ENCODE peak calls at places on chromosomes 12 and 14, in six cellular contexts. V is HepG2, P is mucosa of descending colon, G is aorta, J is cardiac muscle cell, L is psoas muscle. A is an unnamed sample. For H3K4me1, the result is how much of the 10 kb centered on the place peaks cover.

GRCh38 chr12:8629486-8630033 is 16.9 kb upstream of the AICDA start:
- DNase-seq in V (no peak), P (no peak), G (no peak), J (peak), L (no peak), A (no peak)

GRCh38 chr12:111270128-111270651 is 98.7 kb downstream of the PHETA1 start:
- DNase-seq in V (no peak), P (no peak), G (no peak), J (no peak), L (no peak), A (no peak)

GRCh38 chr14:79037114-79037513 is 866.9 kb downstream of the NRXN3 start:
- DNase-seq in V (no peak), P (no peak), G (no peak), J (no peak), L (no peak), A (no peak)

GRCh38 chr14:24189059-24189375 is 401 bp upstream of the IPO4 start:
- DNase-seq in V (no peak), P (no peak), G (no peak), J (no peak), L (no peak), A (no peak)

GRCh38 chr12:109759076-109759420 is 45.4 kb downstream of the FAM222A start:
- DNase-seq in V (no peak), P (no peak), G (peak), J (no peak), L (no peak), A (no peak)

GRCh38 chr14:74954232-74954946 is 1.0 kb downstream of the PGF start:
- DNase-seq in V (peak), P (no peak), G (peak), J (peak), L (no peak), A (no peak)

GRCh38 chr12:10641735-10642500 is 28.5 kb upstream of the MAGOHB start:
- DNase-seq in V (no peak), P (peak), G (no peak), J (no peak), L (no peak), A (no peak)

GRCh38 chr14:85534914-85535313 is 5.0 kb downstream of the FLRT2 start:
- DNase-seq in V (no peak), P (no peak), G (no peak), J (no peak), L (no peak), A (no peak)

GRCh38 chr12:92735131-92735721 is 32.4 kb downstream of the PLEKHG7 start:
- DNase-seq in V (no peak), P (no peak), G (no peak), J (no peak), L (no peak), A (no peak)

GRCh38 chr12:88243886-88244491 is 101.9 kb downstream of the TMTC3 start:
- DNase-seq in V (no peak), P (no peak), G (no peak), J (peak), L (no peak), A (no peak)

GRCh38 chr12:132227782-132228417 is 83.6 kb downstream of the NOC4L start:
- DNase-seq in V (no peak), P (no peak), G (peak), J (no peak), L (no peak), A (no peak)

GRCh38 chr14:81396108-81396507 is 4.0 kb downstream of the STON2 start:
- DNase-seq in V (no peak), P (no peak), G (no peak), J (no peak), L (no peak), A (no peak)

GRCh38 chr12:76784600-76785051 is 20.7 kb downstream of the ZDHHC17 start:
- DNase-seq in V (no peak), P (no peak), G (no peak), J (no peak), L (no peak), A (no peak)

GRCh38 chr12:115035536-115036107 is 351.6 kb upstream of the TBX3 start:
- DNase-seq in V (no peak), P (no peak), G (no peak), J (no peak), L (no peak), A (peak)

DNA sequence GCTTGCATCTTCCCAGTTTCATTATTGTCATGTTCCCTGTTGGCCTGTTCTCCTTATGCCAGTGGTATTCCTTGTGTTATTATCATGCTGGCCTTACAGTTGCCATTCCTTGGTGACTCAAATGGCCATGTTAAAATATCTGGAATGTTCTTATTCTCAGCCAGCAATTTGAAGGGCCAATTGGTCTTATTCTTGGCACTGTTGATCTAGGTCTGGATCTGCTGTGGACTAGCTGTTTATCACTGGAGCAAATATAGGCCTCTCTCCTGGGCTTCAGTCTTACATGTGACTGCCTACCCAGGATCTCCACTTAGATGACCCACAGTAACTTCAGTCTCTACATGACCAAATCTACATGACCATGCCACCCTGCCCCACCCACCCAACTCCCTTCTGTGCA is 5.4 kb downstream of the CIPC start:
- DNase-seq in V (no peak), P (no peak), G (no peak), J (no peak), L (no peak), A (no peak)
- H3K4me1 ChIP-seq in V (under half), P (under half), G (under half), J (under half), L (half or more), A (under half)

GRCh38 chr14:44963775-44964380 is 1.9 kb downstream of the TOGARAM1 start:
- DNase-seq in V (peak), P (no peak), G (no peak), J (no peak), L (no peak), A (no peak)
- H3K4me3 ChIP-seq in V (peak), P (no peak), G (peak), J (peak), L (peak), A (peak)

DNA sequence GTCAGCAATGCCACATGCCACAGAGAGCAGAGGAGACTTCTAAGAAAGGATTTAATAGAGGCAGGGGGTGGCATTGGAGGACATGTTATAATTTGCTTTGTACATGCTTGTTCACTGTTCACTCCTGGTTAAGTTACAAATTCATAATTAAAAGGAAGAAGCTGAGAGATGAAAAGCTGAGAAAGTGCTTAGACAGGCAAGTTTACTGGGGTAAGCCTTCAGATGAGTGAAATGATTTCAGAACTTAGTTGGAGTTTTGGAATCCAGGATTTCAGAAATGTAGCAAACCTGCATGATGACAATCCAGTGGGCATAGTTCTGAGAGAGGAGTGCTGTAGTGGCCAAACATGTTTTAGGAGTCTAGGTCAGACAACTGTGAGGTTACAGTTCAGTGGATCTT is 67.3 kb upstream of the FBXO33 start:
- DNase-seq in V (no peak), P (no peak), G (no peak), J (no peak), L (no peak), A (no peak)
- H3K4me1 ChIP-seq in V (under half), P (under half), G (under half), J (under half), L (under half), A (under half)

GRCh38 chr12:44313188-44313587 is 477.3 kb downstream of the TMEM117 start:
- DNase-seq in V (no peak), P (no peak), G (no peak), J (no peak), L (no peak), A (no peak)

DNA sequence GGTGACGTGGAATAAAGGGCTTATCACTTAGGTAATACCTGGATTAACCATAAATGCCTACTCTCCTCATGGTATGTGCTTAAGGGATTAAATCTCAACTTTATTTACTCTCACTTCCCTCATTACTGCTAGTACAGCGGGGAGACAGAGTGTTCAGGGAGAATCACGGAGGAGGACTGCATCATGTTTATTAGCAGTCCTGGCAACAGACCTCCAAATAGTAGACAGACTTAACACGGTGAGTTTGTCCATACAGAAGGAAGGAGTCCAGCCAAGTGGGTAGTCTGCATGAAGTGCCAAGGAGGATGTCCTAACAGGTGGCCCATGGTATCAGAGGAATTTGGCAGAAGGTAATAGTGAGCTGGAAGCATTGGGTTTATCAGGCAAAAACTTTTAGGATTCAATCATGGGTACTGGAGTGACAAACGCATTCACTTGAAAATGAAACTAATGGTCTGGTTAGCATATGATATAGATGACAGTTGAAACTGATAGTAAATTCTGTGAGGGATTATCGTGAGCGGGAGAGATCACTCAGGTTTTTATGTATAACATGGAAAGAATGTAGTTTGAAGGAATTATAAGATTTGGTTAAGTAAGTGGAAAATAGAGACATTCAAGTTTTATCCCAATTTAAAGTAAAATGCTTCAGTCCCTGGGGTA is 471.8 kb downstream of the TMEM117 start:
- DNase-seq in V (no peak), P (no peak), G (no peak), J (no peak), L (no peak), A (no peak)
- H3K4me3 ChIP-seq in V (no peak), P (no peak), G (no peak), J (no peak), L (no peak), A (no peak)

DNA sequence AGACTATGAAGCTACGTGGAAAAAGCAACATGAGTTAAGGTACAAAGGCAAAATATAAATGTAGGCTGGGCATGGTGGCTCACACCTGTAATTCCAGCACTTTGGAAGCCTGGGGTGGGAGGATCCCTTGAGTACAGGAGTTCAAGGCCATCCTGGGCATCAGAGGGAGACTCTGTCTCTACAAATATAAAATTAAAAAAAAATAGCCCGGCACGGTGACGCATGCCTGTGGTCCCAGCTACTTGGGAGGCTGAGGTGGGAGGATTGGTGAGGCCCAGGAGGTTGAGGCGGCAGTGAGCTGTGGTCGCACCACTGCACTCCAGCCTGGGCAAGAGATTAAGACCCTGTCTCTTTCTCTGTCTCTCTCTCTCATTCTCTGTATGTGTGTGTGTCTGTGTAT is 4.0 kb upstream of the VPS37B start:
- DNase-seq in V (peak), P (no peak), G (no peak), J (no peak), L (no peak), A (no peak)
- H3K4me1 ChIP-seq in V (half or more), P (under half), G (under half), J (under half), L (under half), A (under half)

DNA sequence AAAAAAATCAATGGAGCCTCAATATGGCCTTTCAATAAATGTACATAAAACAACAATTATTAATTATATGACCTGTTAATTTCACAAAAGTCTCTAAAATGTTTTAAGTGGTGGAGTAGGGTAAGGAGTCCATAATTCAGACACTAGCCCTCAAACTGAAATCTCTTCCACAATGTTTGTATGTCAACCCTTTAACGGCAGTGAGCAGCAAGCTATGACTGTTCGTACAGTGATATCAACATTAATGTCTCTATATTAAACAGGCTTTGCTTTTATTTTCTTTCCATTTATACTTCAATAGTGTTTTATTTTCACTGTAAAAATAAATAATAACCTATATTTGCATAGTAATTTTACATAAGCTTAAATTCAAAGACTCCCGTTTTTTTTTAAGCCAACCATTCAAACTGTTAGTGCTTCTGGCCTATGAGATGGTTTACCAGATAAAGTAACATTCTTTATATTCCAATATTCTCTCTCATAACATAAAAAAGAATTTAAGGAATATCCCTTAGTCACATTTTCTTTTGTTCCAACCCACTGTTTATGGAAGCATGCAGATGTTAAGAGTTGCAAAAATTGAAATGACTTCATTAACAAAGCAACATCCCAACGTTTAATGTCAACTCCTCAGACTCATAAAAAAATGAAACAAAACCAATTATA is 2.4 kb downstream of the CDK17 start:
- DNase-seq in V (no peak), P (no peak), G (no peak), J (no peak), L (no peak), A (no peak)
- H3K4me3 ChIP-seq in V (peak), P (no peak), G (peak), J (peak), L (peak), A (peak)

DNA sequence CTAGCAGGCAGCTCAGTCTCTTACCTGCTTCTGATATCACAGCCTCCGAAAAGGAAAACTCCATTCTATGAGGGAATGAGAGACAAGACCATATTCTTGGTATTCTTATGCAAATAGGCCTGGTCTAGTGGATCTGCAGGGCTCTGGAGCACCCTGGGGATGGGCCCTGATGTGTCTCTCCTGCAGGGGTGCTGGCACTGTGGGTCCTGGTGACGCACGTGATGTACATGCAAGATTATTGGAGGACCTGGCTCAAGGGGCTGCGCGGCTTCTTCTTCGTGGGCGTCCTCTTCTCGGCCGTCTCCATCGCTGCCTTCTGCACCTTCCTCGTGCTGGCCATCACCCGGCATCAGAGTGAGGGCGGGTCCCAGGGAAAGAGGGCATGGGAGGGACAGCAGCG is 5.8 kb downstream of the SLC48A1 start:
- DNase-seq in V (no peak), P (no peak), G (peak), J (no peak), L (no peak), A (no peak)
- H3K4me1 ChIP-seq in V (under half), P (under half), G (under half), J (under half), L (half or more), A (under half)

DNA sequence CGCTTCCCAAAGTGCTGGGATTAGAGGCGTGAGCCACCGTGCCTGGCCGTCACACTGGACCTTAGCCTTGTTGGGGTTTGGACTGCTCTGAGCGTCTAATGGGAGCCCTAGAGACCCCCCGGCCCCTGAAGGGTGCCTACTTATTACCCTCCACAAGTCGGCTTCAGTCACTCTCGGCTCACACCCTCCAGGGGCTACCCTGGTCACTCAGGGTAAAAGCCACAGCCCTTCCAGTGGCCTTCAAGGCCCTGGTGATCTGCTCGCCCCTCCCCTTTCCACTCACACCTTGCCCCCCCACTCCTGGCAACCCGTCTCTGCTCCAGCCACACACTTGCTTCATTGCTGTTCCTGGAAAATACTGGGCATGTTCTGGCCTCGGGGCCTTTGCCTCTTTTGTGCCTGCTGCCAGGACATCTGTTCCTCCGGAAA is 3.6 kb upstream of the MORN3 start:
- DNase-seq in V (no peak), P (peak), G (no peak), J (no peak), L (peak), A (peak)
- H3K4me3 ChIP-seq in V (peak), P (no peak), G (no peak), J (peak), L (peak), A (peak)

GRCh38 chr14:63478024-63478423 is 65.2 kb downstream of the PPP2R5E start:
- DNase-seq in V (no peak), P (no peak), G (no peak), J (no peak), L (no peak), A (no peak)

GRCh38 chr14:63475761-63476160 is 67.4 kb downstream of the PPP2R5E start:
- DNase-seq in V (no peak), P (no peak), G (no peak), J (no peak), L (no peak), A (no peak)

GRCh38 chr14:63478437-63478852 is 64.7 kb downstream of the PPP2R5E start:
- DNase-seq in V (no peak), P (no peak), G (no peak), J (no peak), L (no peak), A (no peak)

GRCh38 chr14:63473194-63473788 is 69.9 kb downstream of the PPP2R5E start:
- DNase-seq in V (no peak), P (no peak), G (no peak), J (no peak), L (no peak), A (no peak)

GRCh38 chr14:63474844-63475243 is 68.3 kb downstream of the PPP2R5E start:
- DNase-seq in V (no peak), P (no peak), G (no peak), J (no peak), L (no peak), A (no peak)
- H3K4me1 ChIP-seq in V (half or more), P (under half), G (under half), J (under half), L (under half), A (under half)

A was measured in Caco-2.